ENCODE peak calls at places on chromosomes 6 and 20, in four cellular contexts. M is SK-N-SH, S is hepatocyte, Q is astrocyte. D is an unnamed sample.

GRCh38 chr6:105740946-105741605 is 338.2 kb upstream of the PREP start:
- DNase-seq in S (no peak), Q (peak), M (no peak), D (no peak)

GRCh38 chr6:156437084-156437879 is 339.9 kb upstream of the ARID1B start:
- DNase-seq in S (no peak), M (no peak), Q (no peak), D (no peak)

GRCh38 chr6:71473908-71474307 is 185.3 kb downstream of the OGFRL1 start:
- DNase-seq in M (no peak), S (peak), Q (peak), D (peak)

GRCh38 chr20:22717466-22717865 is 133.1 kb upstream of the FOXA2 start:
- DNase-seq in S (peak), M (no peak), Q (no peak), D (no peak)

GRCh38 chr6:88666906-88667305 is 296.5 kb downstream of the RNGTT start:
- DNase-seq in S (no peak), M (no peak), Q (no peak), D (no peak)

GRCh38 chr6:150528648-150529285 is 70.9 kb upstream of the PLEKHG1 start:
- DNase-seq in M (no peak), Q (peak), S (peak), D (peak)

GRCh38 chr20:32333181-32333987 is 24.7 kb upstream of the ASXL1 start:
- DNase-seq in Q (peak), M (no peak), S (no peak), D (no peak)

GRCh38 chr20:5670874-5671273 is 79.3 kb upstream of the SHLD1 start:
- DNase-seq in M (no peak), Q (no peak), S (no peak), D (no peak)

GRCh38 chr20:5448449-5449118 is 131.8 kb upstream of the PROKR2 start:
- DNase-seq in S (peak), M (peak), Q (peak), D (peak)

GRCh38 chr6:47512872-47513271 is 35.3 kb downstream of the CD2AP start:
- DNase-seq in S (no peak), Q (no peak), M (no peak), D (no peak)

GRCh38 chr6:31652925-31653724 is 664 bp upstream of the BAG6 start:
- DNase-seq in M (peak), Q (peak), S (peak), D (peak)

GRCh38 chr20:38109025-38109541 is 56.0 kb downstream of the TGM2 start:
- DNase-seq in M (peak), S (no peak), Q (peak), D (peak)

GRCh38 chr20:2820084-2820895 is 4.1 kb downstream of the TMEM239 start:
- DNase-seq in S (peak), Q (peak), M (no peak), D (peak)

GRCh38 chr6:136344420-136344819 is 54.8 kb upstream of the BCLAF1 start:
- DNase-seq in M (no peak), Q (peak), S (no peak), D (peak)

GRCh38 chr20:60062431-60063336 is 104.5 kb downstream of the CDH26 start:
- DNase-seq in S (peak), M (peak), Q (peak), D (peak)

GRCh38 chr20:35305682-35306556 is 13.7 kb upstream of the FAM83C start:
- DNase-seq in M (no peak), S (peak), Q (peak), D (peak)

GRCh38 chr6:121522265-121522664 is 86.8 kb downstream of the GJA1 start:
- DNase-seq in M (no peak), Q (peak), S (peak), D (peak)

GRCh38 chr6:22598386-22598785 is 29.0 kb downstream of the HDGFL1 start:
- DNase-seq in S (no peak), Q (no peak), M (no peak), D (no peak)

GRCh38 chr20:47360489-47361267 is 4.2 kb upstream of the ZMYND8 start:
- DNase-seq in S (peak), Q (peak), M (peak), D (peak)

GRCh38 chr6:168196385-168196860 is 117.4 kb upstream of the FRMD1 start:
- DNase-seq in M (no peak), Q (no peak), S (no peak), D (no peak)

GRCh38 chr6:149325648-149326236 is 8.2 kb downstream of the TAB2 start:
- DNase-seq in M (no peak), Q (no peak), S (no peak), D (no peak)

GRCh38 chr6:143647712-143648111 is 30.1 kb upstream of the PHACTR2 start:
- DNase-seq in S (no peak), Q (no peak), M (no peak), D (no peak)

GRCh38 chr6:29201966-29202365 is 31.3 kb downstream of the OR2J2 start:
- DNase-seq in Q (no peak), S (no peak), M (no peak), D (no peak)

GRCh38 chr20:32165836-32166545 is 41.6 kb downstream of the PLAGL2 start:
- DNase-seq in S (no peak), Q (no peak), M (no peak), D (no peak)

GRCh38 chr6:88698661-88699060 is 264.8 kb downstream of the RNGTT start:
- DNase-seq in Q (no peak), M (no peak), S (peak), D (no peak)

GRCh38 chr6:116387374-116387773 is 16.6 kb downstream of the DSE start:
- DNase-seq in S (no peak), Q (peak), M (no peak), D (peak)

GRCh38 chr6:38305995-38306681 is 333.6 kb downstream of the BTBD9 start:
- DNase-seq in M (no peak), Q (no peak), S (no peak), D (no peak)

GRCh38 chr6:136511921-136512320 is 38.3 kb downstream of the MAP7 start:
- DNase-seq in M (no peak), Q (peak), S (no peak), D (peak)

GRCh38 chr6:72619883-72620696 is 1.8 kb upstream of the KCNQ5 start:
- DNase-seq in S (peak), Q (peak), M (peak), D (peak)

GRCh38 chr20:48910360-48910781 is 11.1 kb upstream of the ARFGEF2 start:
- DNase-seq in M (no peak), Q (no peak), S (no peak), D (peak)

GRCh38 chr6:124770784-124771183 is 191.5 kb upstream of the RNF217 start:
- DNase-seq in Q (no peak), M (no peak), S (no peak), D (no peak)

GRCh38 chr6:11277275-11278206 is 45.1 kb upstream of the NEDD9 start:
- DNase-seq in Q (peak), M (no peak), S (peak), D (peak)

GRCh38 chr20:61901421-61902212 is 164.1 kb downstream of the TAF4 start:
- DNase-seq in Q (no peak), S (no peak), M (no peak), D (no peak)
- H2AFZ ChIP-seq in Q (no peak), S (no peak), M (no peak), D (no peak)

GRCh38 chr6:163356324-163356723 is 58.2 kb upstream of the QKI start:
- DNase-seq in M (peak), Q (peak), S (no peak), D (peak)
- H2AFZ ChIP-seq in M (peak), Q (peak), S (no peak), D (no peak)

GRCh38 chr20:61115627-61116026 is 136.4 kb upstream of the CDH4 start:
- DNase-seq in Q (no peak), S (no peak), M (no peak), D (no peak)

GRCh38 chr20:61117725-61118124 is 134.3 kb upstream of the CDH4 start:
- DNase-seq in M (no peak), S (peak), Q (peak), D (peak)

GRCh38 chr20:61119263-61119662 is 132.8 kb upstream of the CDH4 start:
- DNase-seq in M (no peak), Q (no peak), S (no peak), D (no peak)

GRCh38 chr20:61120595-61121515 is 131.2 kb upstream of the CDH4 start:
- DNase-seq in M (no peak), S (peak), Q (peak), D (peak)

DNA sequence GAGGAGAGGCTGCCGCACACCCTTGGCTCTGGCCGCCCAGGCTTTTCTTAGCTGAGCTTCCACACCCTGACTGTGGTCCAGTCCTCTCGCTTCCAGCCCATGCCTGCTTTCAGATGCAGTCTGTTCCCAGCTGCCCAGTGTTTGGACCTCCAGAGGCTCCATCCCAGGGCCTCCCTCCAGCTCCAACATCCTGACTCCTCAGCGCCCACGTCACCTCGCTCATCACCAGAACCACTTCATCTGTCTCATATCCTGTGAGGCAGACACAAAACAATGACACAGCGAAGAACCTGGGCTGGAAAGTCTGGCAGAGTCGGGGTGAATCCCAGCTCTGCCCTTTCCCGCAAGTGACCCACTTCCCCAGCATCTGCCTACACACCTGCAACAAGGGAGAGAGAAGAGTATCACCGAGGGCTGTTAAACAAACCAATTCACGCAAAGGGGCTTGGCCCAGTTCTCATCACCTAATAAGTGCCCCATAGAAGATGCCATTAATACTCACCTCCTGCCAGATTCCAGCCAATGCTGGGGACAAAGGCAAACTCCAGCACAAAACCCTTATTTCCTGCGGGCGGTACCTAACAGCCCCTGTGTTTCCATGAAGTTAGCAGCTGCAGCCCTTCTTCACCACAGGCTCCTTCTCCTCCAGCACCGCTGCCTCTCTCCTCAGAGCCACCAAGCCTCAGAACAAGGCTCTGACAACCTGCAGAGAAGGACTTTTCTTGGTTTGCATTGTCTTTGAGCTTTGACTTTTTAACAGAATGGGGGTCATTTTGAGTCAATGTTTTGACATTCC is 133.4 kb upstream of the CDH4 start:
- DNase-seq in M (no peak), S (no peak), Q (peak), D (peak)
- H2AFZ ChIP-seq in M (no peak), S (no peak), Q (no peak), D (no peak)

GRCh38 chr6:109961666-109962065 is 16.4 kb upstream of the GPR6 start:
- DNase-seq in Q (peak), S (no peak), M (no peak), D (no peak)
- H2AFZ ChIP-seq in Q (no peak), S (no peak), M (no peak), D (no peak)

GRCh38 chr20:33963756-33964155 is 30.0 kb upstream of the RALY start:
- DNase-seq in Q (no peak), M (no peak), S (no peak), D (no peak)
- H2AFZ ChIP-seq in Q (no peak), M (no peak), S (no peak), D (no peak)

GRCh38 chr20:62244644-62245108 is 6.4 kb downstream of the OSBPL2 start:
- DNase-seq in S (no peak), Q (no peak), M (no peak), D (no peak)
- H2AFZ ChIP-seq in S (no peak), Q (no peak), M (no peak), D (no peak)

GRCh38 chr20:44750081-44750805 is 4.6 kb downstream of the KCNK15 start:
- DNase-seq in S (no peak), M (no peak), Q (no peak), D (no peak)
- H2AFZ ChIP-seq in S (no peak), M (no peak), Q (no peak), D (no peak)

DNA sequence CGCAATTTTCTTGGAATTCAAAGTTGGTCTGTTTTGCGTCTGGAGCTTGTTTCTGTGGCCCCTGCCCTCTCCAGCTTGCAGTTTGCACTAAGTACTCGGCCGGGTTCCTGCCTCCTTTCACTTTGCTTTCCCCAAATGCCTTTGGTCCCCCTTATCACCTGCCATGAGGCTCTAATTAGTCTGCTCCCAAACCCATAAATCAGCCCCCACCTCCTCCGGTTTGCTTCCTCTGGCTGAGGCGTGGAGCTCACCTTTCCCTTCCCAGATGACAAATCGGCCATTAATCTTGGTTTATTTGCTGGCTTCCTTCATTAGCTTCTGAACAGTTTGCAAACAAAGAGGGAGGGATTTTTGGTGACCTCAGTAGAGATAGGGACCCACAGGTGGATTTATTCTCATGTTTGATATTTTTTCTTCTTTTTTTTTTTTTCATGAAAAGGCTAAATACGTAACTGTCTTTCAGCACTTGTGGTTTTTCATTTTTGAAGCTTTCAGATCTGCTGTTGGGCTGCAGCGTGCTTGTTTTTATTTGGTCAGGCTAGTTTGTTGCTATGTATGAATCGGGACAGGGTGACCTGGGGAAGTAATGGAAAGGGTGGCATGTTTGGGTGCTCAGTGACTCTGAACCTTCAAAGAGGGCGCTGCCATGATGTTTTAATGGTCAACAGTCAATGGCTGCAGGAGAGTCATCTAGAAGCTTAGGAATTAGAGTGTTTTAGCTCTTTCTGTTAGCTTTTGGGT is 121.7 kb upstream of the JAG1 start:
- DNase-seq in S (no peak), M (no peak), Q (no peak), D (no peak)
- H2AFZ ChIP-seq in S (no peak), M (no peak), Q (no peak), D (no peak)

DNA sequence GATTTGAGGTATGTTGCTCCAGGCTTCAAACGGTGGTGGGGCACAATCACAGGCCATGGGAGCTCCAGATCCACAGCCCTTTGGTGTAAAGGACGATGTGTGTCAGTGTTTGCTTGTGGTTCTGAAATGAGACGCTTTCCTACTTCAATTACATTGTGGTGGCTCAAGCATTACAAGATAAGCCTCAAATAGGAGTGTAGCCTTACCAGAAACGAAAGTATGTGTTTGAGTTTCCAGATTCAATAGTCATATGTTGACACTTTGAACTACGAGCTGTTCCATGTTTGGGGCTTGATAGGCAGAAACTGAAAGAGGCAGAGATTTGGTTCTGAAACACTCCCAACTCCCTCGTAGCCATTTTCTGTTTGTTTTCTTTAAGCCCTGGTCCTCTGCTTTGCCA is 187.1 kb downstream of the MYLK4 start:
- DNase-seq in M (no peak), Q (peak), S (peak), D (peak)
- H2AFZ ChIP-seq in M (no peak), Q (no peak), S (peak), D (no peak)

D was measured in fibroblast of lung.